ENCODE peak calls at places on chromosomes 13 and 19, in nine cellular contexts. One of them, this sample, is unnamed.

GRCh38 chr13:29548722-29549446 is 46.6 kb downstream of the SLC7A1 start:
- DNase-seq in BJ: no peak
- DNase-seq in GM23248: peak
- DNase-seq in ascending aorta: no peak
- DNase-seq in CD4-positive, alpha-beta memory T cell: no peak
- DNase-seq in lung: no peak
- DNase-seq in mucosa of descending colon: no peak
- DNase-seq in A549: no peak
- DNase-seq in Caco-2: no peak
- DNase-seq in this sample: no peak

GRCh38 chr13:43981091-43981490 is 101.4 kb downstream of the LACC1 start:
- DNase-seq in BJ: no peak
- DNase-seq in GM23248: no peak
- DNase-seq in ascending aorta: no peak
- DNase-seq in CD4-positive, alpha-beta memory T cell: no peak
- DNase-seq in lung: no peak
- DNase-seq in mucosa of descending colon: no peak
- DNase-seq in A549: no peak
- DNase-seq in Caco-2: peak
- DNase-seq in this sample: no peak

GRCh38 chr19:39506944-39507714 is 7.8 kb upstream of the SELENOV start:
- DNase-seq in BJ: no peak
- DNase-seq in GM23248: peak
- DNase-seq in ascending aorta: no peak
- DNase-seq in CD4-positive, alpha-beta memory T cell: peak
- DNase-seq in lung: no peak
- DNase-seq in mucosa of descending colon: peak
- DNase-seq in A549: peak
- DNase-seq in Caco-2: peak
- DNase-seq in this sample: peak

GRCh38 chr13:46469064-46469463 is 82.0 kb upstream of the RUBCNL start:
- DNase-seq in BJ: peak
- DNase-seq in GM23248: peak
- DNase-seq in ascending aorta: no peak
- DNase-seq in CD4-positive, alpha-beta memory T cell: no peak
- DNase-seq in lung: no peak
- DNase-seq in mucosa of descending colon: no peak
- DNase-seq in A549: no peak
- DNase-seq in Caco-2: no peak
- DNase-seq in this sample: peak

GRCh38 chr19:18251587-18252369 is 22.5 kb downstream of the IQCN start:
- DNase-seq in BJ: no peak
- DNase-seq in GM23248: peak
- DNase-seq in ascending aorta: no peak
- DNase-seq in CD4-positive, alpha-beta memory T cell: peak
- DNase-seq in lung: peak
- DNase-seq in mucosa of descending colon: peak
- DNase-seq in A549: peak
- DNase-seq in Caco-2: peak
- DNase-seq in this sample: no peak

GRCh38 chr13:98528663-98529064 is 48.2 kb downstream of the STK24 start:
- DNase-seq in BJ: no peak
- DNase-seq in GM23248: peak
- DNase-seq in ascending aorta: no peak
- DNase-seq in CD4-positive, alpha-beta memory T cell: no peak
- DNase-seq in lung: no peak
- DNase-seq in mucosa of descending colon: no peak
- DNase-seq in A549: no peak
- DNase-seq in Caco-2: no peak
- DNase-seq in this sample: no peak

GRCh38 chr19:33727331-33728028 is 69.2 kb upstream of the KCTD15 start:
- DNase-seq in BJ: no peak
- DNase-seq in GM23248: no peak
- DNase-seq in ascending aorta: no peak
- DNase-seq in CD4-positive, alpha-beta memory T cell: no peak
- DNase-seq in lung: no peak
- DNase-seq in mucosa of descending colon: no peak
- DNase-seq in A549: no peak
- DNase-seq in Caco-2: no peak
- DNase-seq in this sample: no peak

GRCh38 chr19:55175117-55175867 is 4.8 kb downstream of the SYT5 start:
- DNase-seq in BJ: no peak
- DNase-seq in GM23248: no peak
- DNase-seq in ascending aorta: no peak
- DNase-seq in CD4-positive, alpha-beta memory T cell: no peak
- DNase-seq in lung: no peak
- DNase-seq in mucosa of descending colon: no peak
- DNase-seq in A549: no peak
- DNase-seq in Caco-2: no peak
- DNase-seq in this sample: no peak

GRCh38 chr19:45187421-45188100 is 9.0 kb downstream of the BLOC1S3 start:
- DNase-seq in BJ: no peak
- DNase-seq in GM23248: peak
- DNase-seq in ascending aorta: no peak
- DNase-seq in CD4-positive, alpha-beta memory T cell: peak
- DNase-seq in lung: no peak
- DNase-seq in mucosa of descending colon: no peak
- DNase-seq in A549: no peak
- DNase-seq in Caco-2: peak
- DNase-seq in this sample: no peak

GRCh38 chr13:93951153-93951552 is 528.3 kb downstream of the DCT start:
- DNase-seq in BJ: no peak
- DNase-seq in GM23248: peak
- DNase-seq in ascending aorta: no peak
- DNase-seq in CD4-positive, alpha-beta memory T cell: no peak
- DNase-seq in lung: no peak
- DNase-seq in mucosa of descending colon: no peak
- DNase-seq in A549: no peak
- DNase-seq in Caco-2: no peak
- DNase-seq in this sample: no peak

GRCh38 chr13:45522571-45522970 is 57.8 kb downstream of the COG3 start:
- DNase-seq in BJ: peak
- DNase-seq in GM23248: peak
- DNase-seq in ascending aorta: no peak
- DNase-seq in CD4-positive, alpha-beta memory T cell: no peak
- DNase-seq in lung: no peak
- DNase-seq in mucosa of descending colon: no peak
- DNase-seq in A549: no peak
- DNase-seq in Caco-2: no peak
- DNase-seq in this sample: no peak

GRCh38 chr19:47381653-47382279 is 32.7 kb downstream of the DHX34 start:
- DNase-seq in BJ: no peak
- DNase-seq in GM23248: no peak
- DNase-seq in ascending aorta: no peak
- DNase-seq in CD4-positive, alpha-beta memory T cell: no peak
- DNase-seq in lung: no peak
- DNase-seq in mucosa of descending colon: no peak
- DNase-seq in A549: no peak
- DNase-seq in Caco-2: no peak
- DNase-seq in this sample: no peak

GRCh38 chr19:12792048-12792852 is 964 bp downstream of the JUNB start:
- DNase-seq in BJ: no peak
- DNase-seq in GM23248: peak
- DNase-seq in ascending aorta: no peak
- DNase-seq in CD4-positive, alpha-beta memory T cell: peak
- DNase-seq in lung: peak
- DNase-seq in mucosa of descending colon: peak
- DNase-seq in A549: peak
- DNase-seq in Caco-2: peak
- DNase-seq in this sample: no peak

GRCh38 chr13:52455677-52456041 is 381 bp downstream of the CKAP2 start:
- DNase-seq in BJ: peak
- DNase-seq in GM23248: peak
- DNase-seq in ascending aorta: peak
- DNase-seq in CD4-positive, alpha-beta memory T cell: peak
- DNase-seq in lung: peak
- DNase-seq in mucosa of descending colon: peak
- DNase-seq in A549: peak
- DNase-seq in Caco-2: peak
- DNase-seq in this sample: no peak

GRCh38 chr19:2053601-2054389 is 2.8 kb upstream of the MKNK2 start:
- DNase-seq in BJ: no peak
- DNase-seq in GM23248: no peak
- DNase-seq in ascending aorta: no peak
- DNase-seq in CD4-positive, alpha-beta memory T cell: no peak
- DNase-seq in lung: no peak
- DNase-seq in mucosa of descending colon: peak
- DNase-seq in A549: no peak
- DNase-seq in Caco-2: no peak
- DNase-seq in this sample: no peak

GRCh38 chr19:12331211-12331941 is 2.1 kb downstream of the ZNF563 start:
- DNase-seq in BJ: no peak
- DNase-seq in GM23248: no peak
- DNase-seq in ascending aorta: no peak
- DNase-seq in CD4-positive, alpha-beta memory T cell: peak
- DNase-seq in lung: no peak
- DNase-seq in mucosa of descending colon: no peak
- DNase-seq in A549: no peak
- DNase-seq in Caco-2: peak
- DNase-seq in this sample: no peak

GRCh38 chr19:35232912-35233311 is 4.4 kb upstream of the FAM187B start:
- DNase-seq in BJ: no peak
- DNase-seq in GM23248: no peak
- DNase-seq in ascending aorta: no peak
- DNase-seq in CD4-positive, alpha-beta memory T cell: no peak
- DNase-seq in lung: no peak
- DNase-seq in mucosa of descending colon: no peak
- DNase-seq in A549: no peak
- DNase-seq in Caco-2: no peak
- DNase-seq in this sample: no peak
- H3K4me3 ChIP-seq in BJ: no peak
- H3K4me3 ChIP-seq in GM23248: no peak
- H3K4me3 ChIP-seq in ascending aorta: no peak
- H3K4me3 ChIP-seq in CD4-positive, alpha-beta memory T cell: no peak
- H3K4me3 ChIP-seq in lung: no peak
- H3K4me3 ChIP-seq in mucosa of descending colon: no peak
- H3K4me3 ChIP-seq in A549: no peak
- H3K4me3 ChIP-seq in Caco-2: no peak
- H3K4me3 ChIP-seq in this sample: no peak

DNA sequence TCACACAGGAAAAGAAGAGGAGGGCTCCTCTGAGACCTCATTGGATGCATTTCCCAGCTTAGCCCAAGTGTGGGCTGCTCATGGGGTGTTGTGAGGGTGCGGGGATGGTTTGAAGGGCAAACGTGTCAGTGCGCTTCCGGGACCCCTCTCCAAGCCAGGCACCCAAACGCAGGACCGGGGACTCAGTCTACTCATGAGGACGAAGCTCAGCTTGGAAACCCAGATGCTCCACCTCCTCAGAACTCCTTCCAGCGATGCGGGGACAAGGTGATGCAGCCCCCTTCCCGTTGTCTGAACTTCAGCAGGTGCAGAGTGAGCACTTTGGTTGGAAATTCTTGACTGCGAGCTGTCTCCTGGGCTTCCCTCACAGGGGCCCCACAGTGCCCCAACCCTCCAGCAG is 33.1 kb upstream of the MTIF3 start:
- DNase-seq in BJ: no peak
- DNase-seq in GM23248: no peak
- DNase-seq in ascending aorta: no peak
- DNase-seq in CD4-positive, alpha-beta memory T cell: no peak
- DNase-seq in lung: no peak
- DNase-seq in mucosa of descending colon: no peak
- DNase-seq in A549: no peak
- DNase-seq in Caco-2: no peak
- DNase-seq in this sample: no peak
- H3K4me3 ChIP-seq in BJ: no peak
- H3K4me3 ChIP-seq in GM23248: no peak
- H3K4me3 ChIP-seq in ascending aorta: no peak
- H3K4me3 ChIP-seq in CD4-positive, alpha-beta memory T cell: no peak
- H3K4me3 ChIP-seq in lung: no peak
- H3K4me3 ChIP-seq in mucosa of descending colon: no peak
- H3K4me3 ChIP-seq in A549: no peak
- H3K4me3 ChIP-seq in Caco-2: no peak
- H3K4me3 ChIP-seq in this sample: no peak

GRCh38 chr19:15197275-15198005 is 3.4 kb downstream of the NOTCH3 start:
- DNase-seq in BJ: no peak
- DNase-seq in GM23248: peak
- DNase-seq in ascending aorta: no peak
- DNase-seq in CD4-positive, alpha-beta memory T cell: no peak
- DNase-seq in lung: no peak
- DNase-seq in mucosa of descending colon: no peak
- DNase-seq in A549: no peak
- DNase-seq in Caco-2: no peak
- DNase-seq in this sample: no peak

GRCh38 chr19:15194938-15195337 is 5.9 kb downstream of the NOTCH3 start:
- DNase-seq in BJ: peak
- DNase-seq in GM23248: peak
- DNase-seq in ascending aorta: no peak
- DNase-seq in CD4-positive, alpha-beta memory T cell: no peak
- DNase-seq in lung: no peak
- DNase-seq in mucosa of descending colon: no peak
- DNase-seq in A549: no peak
- DNase-seq in Caco-2: no peak
- DNase-seq in this sample: no peak

GRCh38 chr19:15195987-15196682 is 4.7 kb downstream of the NOTCH3 start:
- DNase-seq in BJ: no peak
- DNase-seq in GM23248: peak
- DNase-seq in ascending aorta: no peak
- DNase-seq in CD4-positive, alpha-beta memory T cell: no peak
- DNase-seq in lung: peak
- DNase-seq in mucosa of descending colon: peak
- DNase-seq in A549: no peak
- DNase-seq in Caco-2: peak
- DNase-seq in this sample: no peak

GRCh38 chr19:15196683-15197005 is 4.2 kb downstream of the NOTCH3 start:
- DNase-seq in BJ: no peak
- DNase-seq in GM23248: no peak
- DNase-seq in ascending aorta: no peak
- DNase-seq in CD4-positive, alpha-beta memory T cell: no peak
- DNase-seq in lung: no peak
- DNase-seq in mucosa of descending colon: no peak
- DNase-seq in A549: no peak
- DNase-seq in Caco-2: no peak
- DNase-seq in this sample: no peak

GRCh38 chr19:15195381-15195964 is 5.3 kb downstream of the NOTCH3 start:
- DNase-seq in BJ: peak
- DNase-seq in GM23248: peak
- DNase-seq in ascending aorta: peak
- DNase-seq in CD4-positive, alpha-beta memory T cell: no peak
- DNase-seq in lung: peak
- DNase-seq in mucosa of descending colon: peak
- DNase-seq in A549: no peak
- DNase-seq in Caco-2: peak
- DNase-seq in this sample: no peak
- H3K4me3 ChIP-seq in BJ: peak
- H3K4me3 ChIP-seq in GM23248: peak
- H3K4me3 ChIP-seq in ascending aorta: peak
- H3K4me3 ChIP-seq in CD4-positive, alpha-beta memory T cell: no peak
- H3K4me3 ChIP-seq in lung: peak
- H3K4me3 ChIP-seq in mucosa of descending colon: no peak
- H3K4me3 ChIP-seq in A549: peak
- H3K4me3 ChIP-seq in Caco-2: peak
- H3K4me3 ChIP-seq in this sample: peak

GRCh38 chr19:52494518-52494917 is 33.0 kb upstream of the ZNF808 start:
- DNase-seq in BJ: no peak
- DNase-seq in GM23248: peak
- DNase-seq in ascending aorta: no peak
- DNase-seq in CD4-positive, alpha-beta memory T cell: no peak
- DNase-seq in lung: no peak
- DNase-seq in mucosa of descending colon: no peak
- DNase-seq in A549: no peak
- DNase-seq in Caco-2: no peak
- DNase-seq in this sample: no peak

GRCh38 chr19:52492991-52493470 is 34.4 kb upstream of the ZNF808 start:
- DNase-seq in BJ: no peak
- DNase-seq in GM23248: no peak
- DNase-seq in ascending aorta: no peak
- DNase-seq in CD4-positive, alpha-beta memory T cell: no peak
- DNase-seq in lung: no peak
- DNase-seq in mucosa of descending colon: no peak
- DNase-seq in A549: no peak
- DNase-seq in Caco-2: no peak
- DNase-seq in this sample: no peak

GRCh38 chr19:52492201-52492960 is 35.1 kb upstream of the ZNF808 start:
- DNase-seq in BJ: no peak
- DNase-seq in GM23248: peak
- DNase-seq in ascending aorta: no peak
- DNase-seq in CD4-positive, alpha-beta memory T cell: no peak
- DNase-seq in lung: no peak
- DNase-seq in mucosa of descending colon: no peak
- DNase-seq in A549: no peak
- DNase-seq in Caco-2: no peak
- DNase-seq in this sample: no peak
- H3K4me3 ChIP-seq in BJ: no peak
- H3K4me3 ChIP-seq in GM23248: no peak
- H3K4me3 ChIP-seq in ascending aorta: peak
- H3K4me3 ChIP-seq in CD4-positive, alpha-beta memory T cell: no peak
- H3K4me3 ChIP-seq in lung: no peak
- H3K4me3 ChIP-seq in mucosa of descending colon: no peak
- H3K4me3 ChIP-seq in A549: no peak
- H3K4me3 ChIP-seq in Caco-2: no peak
- H3K4me3 ChIP-seq in this sample: no peak